ENCODE peak calls at places on chromosome 5, in four cellular contexts. U is heart left ventricle, I is esophagus squamous epithelium, J is BJ. Q is an unnamed sample.

GRCh38 chr5:459562-460412 is 16.8 kb downstream of the EXOC3 start:
- DNase-seq in U (peak), I (no peak), J (no peak), Q (no peak)

GRCh38 chr5:45694255-45694834 is 1.8 kb downstream of the HCN1 start:
- DNase-seq in U (no peak), I (no peak), J (no peak), Q (no peak)

GRCh38 chr5:138930371-138931097 is 55.4 kb upstream of the LRRTM2 start:
- DNase-seq in U (no peak), I (no peak), J (no peak), Q (no peak)

GRCh38 chr5:139148306-139148705 is 49.9 kb downstream of the SIL1 start:
- DNase-seq in U (no peak), I (no peak), J (no peak), Q (no peak)

GRCh38 chr5:127061956-127062355 is 11.3 kb downstream of the C5orf63 start:
- DNase-seq in U (no peak), I (no peak), J (no peak), Q (no peak)

GRCh38 chr5:7434937-7435336 is 39.0 kb downstream of the ADCY2 start:
- DNase-seq in U (no peak), I (no peak), J (no peak), Q (no peak)

GRCh38 chr5:10306114-10306513 is 1.6 kb downstream of the CMBL start:
- DNase-seq in U (no peak), I (no peak), J (no peak), Q (no peak)

GRCh38 chr5:52783226-52783959 is 4.3 kb upstream of the ITGA1 start:
- DNase-seq in U (no peak), I (no peak), J (no peak), Q (no peak)

GRCh38 chr5:139659673-139660072 is 11.5 kb downstream of the CXXC5 start:
- DNase-seq in U (no peak), I (no peak), J (no peak), Q (no peak)

GRCh38 chr5:126538579-126538978 is 56.4 kb downstream of the ALDH7A1 start:
- DNase-seq in U (no peak), I (no peak), J (no peak), Q (no peak)

GRCh38 chr5:57804007-57804444 is 321.4 kb upstream of the ACTBL2 start:
- DNase-seq in U (no peak), I (no peak), J (peak), Q (no peak)

GRCh38 chr5:177094224-177095087 is 7.7 kb downstream of the FGFR4 start:
- DNase-seq in U (peak), I (no peak), J (no peak), Q (no peak)

GRCh38 chr5:35816881-35817521 is 39.7 kb upstream of the IL7R start:
- DNase-seq in U (no peak), I (no peak), J (no peak), Q (no peak)

GRCh38 chr5:35811108-35811741 is 45.5 kb upstream of the IL7R start:
- DNase-seq in U (no peak), I (no peak), J (peak), Q (no peak)

GRCh38 chr5:35813456-35813855 is 43.2 kb upstream of the IL7R start:
- DNase-seq in U (no peak), I (no peak), J (no peak), Q (no peak)

GRCh38 chr5:35819026-35819425 is 37.7 kb upstream of the IL7R start:
- DNase-seq in U (no peak), I (no peak), J (no peak), Q (no peak)

DNA sequence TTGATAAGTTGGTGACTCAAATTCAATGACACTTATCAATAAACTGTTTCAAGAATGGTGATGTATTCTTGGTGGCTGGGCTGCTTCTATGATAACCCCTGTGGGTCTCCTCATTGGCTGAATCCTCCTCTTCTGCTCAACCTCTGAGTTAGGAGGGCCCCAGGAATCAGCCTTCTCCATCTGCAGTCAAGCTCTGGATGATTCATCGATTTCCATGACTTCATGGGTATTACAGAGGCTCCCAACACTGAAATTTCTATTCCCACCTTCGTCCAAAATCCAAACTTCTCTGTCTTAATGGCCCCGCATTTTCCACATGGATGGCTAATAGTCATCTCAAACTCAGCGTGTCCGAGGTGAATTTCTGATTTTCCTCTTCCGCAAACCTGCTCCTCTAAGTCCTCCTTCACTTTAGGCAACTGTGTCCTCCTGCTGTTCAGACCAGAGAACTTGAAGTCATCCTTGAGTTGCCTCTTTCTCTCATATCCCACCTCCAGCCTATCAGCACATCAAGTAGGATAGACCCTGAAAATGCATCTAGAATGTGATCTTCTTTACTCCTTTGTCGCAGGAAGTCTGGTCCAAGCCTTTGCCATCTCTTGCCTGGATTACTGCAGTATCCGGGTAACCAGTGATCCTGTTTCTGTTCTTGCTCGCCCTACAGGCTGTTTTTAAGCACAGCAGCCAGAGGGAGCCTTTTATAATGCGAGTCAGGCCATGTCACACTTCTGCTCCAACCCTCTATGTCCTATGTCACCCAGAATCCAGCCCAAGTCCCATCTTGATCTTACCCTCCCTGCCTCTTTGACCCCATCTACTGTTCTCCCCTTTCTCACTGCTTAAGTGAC is 41.4 kb upstream of the IL7R start:
- DNase-seq in U (no peak), I (no peak), J (no peak), Q (no peak)
- TF ChIP-seq CTCF in U (peak), I (no peak), J (peak), Q (peak)

GRCh38 chr5:171308453-171309275 is at the start of gene TLX3:
- DNase-seq in U (no peak), I (no peak), J (no peak), Q (no peak)
- H3K4me3 ChIP-seq in U (no peak), I (no peak), J (no peak), Q (no peak)

GRCh38 chr5:22965960-22966359 is 112.8 kb upstream of the CDH12 start:
- DNase-seq in U (no peak), I (no peak), J (no peak), Q (no peak)

GRCh38 chr5:22968386-22968785 is 115.2 kb upstream of the CDH12 start:
- DNase-seq in U (no peak), I (no peak), J (no peak), Q (no peak)

GRCh38 chr5:22970956-22971618 is 117.9 kb upstream of the CDH12 start:
- DNase-seq in U (no peak), I (no peak), J (no peak), Q (no peak)
- TF ChIP-seq CTCF in U (no peak), I (no peak), J (no peak), Q (no peak)

GRCh38 chr5:172983542-172984243 is at the start of gene ATP6V0E1:
- DNase-seq in U (peak), I (peak), J (peak), Q (no peak)

GRCh38 chr5:172985596-172985995 is 2.0 kb downstream of the ATP6V0E1 start:
- DNase-seq in U (no peak), I (no peak), J (no peak), Q (no peak)

GRCh38 chr5:172979778-172980177 is 3.8 kb upstream of the ATP6V0E1 start:
- DNase-seq in U (no peak), I (no peak), J (no peak), Q (no peak)

GRCh38 chr5:172981931-172982330 is 1.6 kb upstream of the ATP6V0E1 start:
- DNase-seq in U (no peak), I (no peak), J (no peak), Q (no peak)

DNA sequence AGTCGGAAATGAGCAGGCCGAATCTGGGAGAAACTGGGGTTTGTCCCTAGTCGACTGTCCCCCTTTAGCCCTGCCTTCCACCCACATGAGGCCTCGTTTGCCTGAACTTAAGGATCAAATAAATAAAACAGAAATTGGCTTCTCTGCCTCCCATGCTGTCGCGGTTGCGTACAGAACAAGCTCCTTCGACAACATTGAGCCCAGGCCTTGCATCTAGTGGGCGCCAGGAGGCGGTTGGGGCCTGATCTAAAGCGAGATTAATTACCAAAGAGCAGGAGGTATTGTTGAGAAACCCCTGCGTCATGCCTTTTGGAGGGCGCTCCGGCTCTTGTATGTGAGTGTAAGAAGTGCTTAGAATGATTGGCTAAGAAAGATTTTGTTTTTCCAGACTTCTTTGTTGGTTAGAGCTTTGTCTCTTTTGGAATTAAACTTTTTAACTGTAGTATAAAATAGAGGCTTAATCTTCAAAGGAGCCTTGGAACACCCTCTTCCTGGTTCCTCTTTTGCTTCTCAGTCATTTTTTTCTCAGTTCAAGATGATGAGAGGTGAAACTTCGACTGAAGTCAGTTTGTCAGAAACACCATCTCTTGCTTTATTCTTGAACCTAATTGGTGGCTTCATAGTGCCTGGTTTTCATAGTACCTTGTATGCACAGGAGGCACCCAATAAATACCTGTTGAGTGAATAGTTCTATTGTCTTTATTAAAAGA is 828 bp downstream of the ATP6V0E1 start:
- DNase-seq in U (no peak), I (peak), J (peak), Q (peak)
- H3K4me3 ChIP-seq in U (peak), I (peak), J (peak), Q (peak)

DNA sequence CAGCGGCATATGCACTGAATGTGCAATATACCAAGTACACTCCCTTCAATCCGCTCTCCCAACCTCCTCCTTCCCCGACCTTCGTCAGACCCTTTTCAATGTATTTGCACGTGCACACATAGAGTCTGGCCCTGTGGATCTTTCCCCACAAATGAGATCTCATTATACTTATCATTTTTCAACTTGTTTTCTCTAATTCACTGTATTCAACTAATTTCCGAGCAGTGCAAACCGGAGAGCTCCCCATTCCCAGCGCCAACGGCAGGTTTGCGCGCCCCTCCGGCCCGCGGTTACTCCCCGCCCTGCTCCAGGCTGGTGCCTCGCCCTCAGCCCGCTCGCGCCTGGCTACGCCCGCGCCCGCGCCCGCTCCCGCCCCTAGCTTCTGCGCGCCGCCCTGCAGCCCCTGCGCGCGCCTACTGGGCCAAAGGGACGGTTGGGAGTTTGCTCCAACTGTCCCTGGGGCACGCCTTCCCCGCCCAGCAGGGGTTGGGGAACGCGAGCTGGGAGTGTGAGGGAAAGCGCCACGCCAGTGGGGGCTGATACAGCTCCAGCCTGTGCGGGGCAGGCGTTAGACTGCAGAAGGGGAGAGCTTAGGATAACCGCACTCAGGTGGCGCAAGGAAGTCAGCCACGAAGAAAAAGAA is 3.3 kb upstream of the CDC20B start:
- DNase-seq in U (peak), I (no peak), J (no peak), Q (no peak)
- TF ChIP-seq CTCF in U (peak), I (no peak), J (peak), Q (no peak)

Q was measured in epithelial cell of proximal tubule.